ENCODE peak calls at places on chromosome 18, in four cellular contexts. Q, I, D and P are unnamed samples.
A peak's percentile ranks its signal among the peaks of the same experiment; 100 is the strongest.

GRCh38 chr18:58638446-58638845 is 9.6 kb upstream of the ALPK2 start:
- DNase-seq in Q (no peak), I (no peak), D (peak; percentile 80), P (no peak)

GRCh38 chr18:79395761-79396404 is at the start of gene NFATC1:
- DNase-seq in Q (peak; percentile 27), I (peak; percentile 91), D (peak; percentile 73), P (peak; percentile 90)

GRCh38 chr18:70036771-70037452 is 89.2 kb upstream of the CD226 start:
- DNase-seq in Q (no peak), I (no peak), D (no peak), P (peak; percentile 54)

GRCh38 chr18:23738151-23738550 is 48.9 kb downstream of the LAMA3 start:
- DNase-seq in Q (no peak), I (no peak), D (no peak), P (no peak)

GRCh38 chr18:80253236-80253635 is 5.9 kb upstream of the PARD6G start:
- DNase-seq in Q (no peak), I (no peak), D (no peak), P (no peak)

GRCh38 chr18:8634508-8634907 is 25.3 kb downstream of the RAB12 start:
- DNase-seq in Q (no peak), I (no peak), D (no peak), P (no peak)

GRCh38 chr18:77671456-77672167 is 422.0 kb downstream of the GALR1 start:
- DNase-seq in Q (no peak), I (no peak), D (no peak), P (no peak)

GRCh38 chr18:57780318-57781127 is 22.6 kb downstream of the ATP8B1 start:
- DNase-seq in Q (peak; percentile 50), I (no peak), D (peak; percentile 94), P (peak; percentile 45)

GRCh38 chr18:45412577-45412976 is 202.7 kb upstream of the SLC14A2 start:
- DNase-seq in Q (no peak), I (no peak), D (peak; percentile 20), P (no peak)

GRCh38 chr18:78975699-78976098 is 3.9 kb upstream of the SALL3 start:
- DNase-seq in Q (no peak), I (no peak), D (no peak), P (no peak)

GRCh38 chr18:46297621-46298020 is 193.4 kb downstream of the HAUS1 start:
- DNase-seq in Q (peak; percentile 12), I (no peak), D (peak; percentile 47), P (no peak)

GRCh38 chr18:70195852-70196434 is 9.5 kb downstream of the RTTN start:
- DNase-seq in Q (peak; percentile 51), I (no peak), D (peak; percentile 41), P (peak; percentile 27)

GRCh38 chr18:21363411-21363810 is 121.4 kb downstream of the GREB1L start:
- DNase-seq in Q (no peak), I (no peak), D (no peak), P (no peak)

GRCh38 chr18:59742325-59743111 is 45.3 kb upstream of the CCBE1 start:
- DNase-seq in Q (peak; percentile 23), I (no peak), D (peak; percentile 84), P (no peak)

GRCh38 chr18:24265502-24266064 is 126.7 kb downstream of the CABYR start:
- DNase-seq in Q (no peak), I (no peak), D (no peak), P (no peak)

GRCh38 chr18:49585781-49586663 is 24.2 kb downstream of the LIPG start:
- DNase-seq in Q (no peak), I (no peak), D (no peak), P (no peak)

GRCh38 chr18:28736951-28737350 is 560.0 kb upstream of the CDH2 start:
- DNase-seq in Q (no peak), I (no peak), D (peak; percentile 28), P (no peak)

GRCh38 chr18:45169610-45170009 is 445.7 kb upstream of the SLC14A2 start:
- DNase-seq in Q (peak; percentile 88), I (peak; percentile 54), D (peak; percentile 92), P (no peak)

GRCh38 chr18:74493689-74494088 is 2.5 kb upstream of the CNDP2 start:
- DNase-seq in Q (peak; percentile 32), I (no peak), D (peak; percentile 67), P (peak; percentile 58)

GRCh38 chr18:50405582-50406271 is 30.9 kb downstream of the SKA1 start:
- DNase-seq in Q (no peak), I (no peak), D (no peak), P (no peak)

GRCh38 chr18:48766025-48766424 is 184.7 kb downstream of the SMAD7 start:
- DNase-seq in Q (no peak), I (no peak), D (no peak), P (no peak)

GRCh38 chr18:9619056-9619455 is 4.7 kb upstream of the PPP4R1 start:
- DNase-seq in Q (no peak), I (no peak), D (peak; percentile 17), P (no peak)

GRCh38 chr18:58669731-58670379 is 1.4 kb upstream of the MALT1 start:
- DNase-seq in Q (peak; percentile 20), I (no peak), D (peak; percentile 92), P (no peak)

GRCh38 chr18:78245451-78245850 is 734.2 kb upstream of the SALL3 start:
- DNase-seq in Q (no peak), I (no peak), D (no peak), P (no peak)

GRCh38 chr18:30889582-30890301 is 152.8 kb downstream of the DSC3 start:
- DNase-seq in Q (peak; percentile 2), I (no peak), D (peak; percentile 23), P (peak; percentile 11)

GRCh38 chr18:42617086-42617725 is 498.3 kb downstream of the RIT2 start:
- DNase-seq in Q (no peak), I (no peak), D (no peak), P (no peak)

GRCh38 chr18:8724452-8724851 is 19.1 kb downstream of the MTCL1 start:
- DNase-seq in Q (no peak), I (no peak), D (no peak), P (no peak)

GRCh38 chr18:13530879-13531387 is 195.4 kb downstream of the FAM210A start:
- DNase-seq in Q (peak; percentile 25), I (peak; percentile 61), D (peak; percentile 61), P (no peak)
- TF ChIP-seq CTCF in Q (peak; percentile 65), I (peak; percentile 44), D (peak; percentile 40), P (peak; percentile 53)

GRCh38 chr18:33744032-33744697 is 166.1 kb downstream of the ASXL3 start:
- DNase-seq in Q (no peak), I (no peak), D (no peak), P (no peak)
- TF ChIP-seq CTCF in Q (peak; percentile 32), I (no peak), D (no peak), P (no peak)

GRCh38 chr18:61549411-61549810 is 216.2 kb downstream of the CDH20 start:
- DNase-seq in Q (no peak), I (no peak), D (no peak), P (no peak)

GRCh38 chr18:61543518-61543917 is 210.3 kb downstream of the CDH20 start:
- DNase-seq in Q (no peak), I (no peak), D (no peak), P (no peak)

GRCh38 chr18:61545281-61546245 is 212.3 kb downstream of the CDH20 start:
- DNase-seq in Q (no peak), I (no peak), D (no peak), P (no peak)

GRCh38 chr18:61544178-61544577 is 210.9 kb downstream of the CDH20 start:
- DNase-seq in Q (no peak), I (no peak), D (no peak), P (no peak)

DNA sequence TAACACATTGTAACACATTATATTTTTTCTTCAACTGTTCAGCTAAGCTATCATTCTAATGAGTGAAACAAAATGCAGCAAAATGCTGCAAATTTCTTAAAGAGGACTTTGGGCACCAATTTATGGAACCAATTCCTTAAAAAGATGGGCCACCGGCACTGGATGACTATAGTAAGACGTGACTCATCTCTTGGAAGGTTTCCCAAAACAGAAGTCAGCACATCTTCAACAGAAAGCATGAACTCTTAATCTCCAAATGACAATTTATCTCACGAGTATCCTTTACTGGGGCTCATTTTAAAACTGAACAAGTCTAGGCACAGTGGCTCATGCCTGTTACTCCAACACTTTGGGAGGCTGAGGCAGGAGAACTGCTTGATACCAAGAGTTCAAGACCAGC is 213.4 kb downstream of the CDH20 start:
- DNase-seq in Q (peak; percentile 84), I (no peak), D (peak; percentile 67), P (no peak)
- TF ChIP-seq CTCF in Q (no peak), I (no peak), D (no peak), P (no peak)

DNA sequence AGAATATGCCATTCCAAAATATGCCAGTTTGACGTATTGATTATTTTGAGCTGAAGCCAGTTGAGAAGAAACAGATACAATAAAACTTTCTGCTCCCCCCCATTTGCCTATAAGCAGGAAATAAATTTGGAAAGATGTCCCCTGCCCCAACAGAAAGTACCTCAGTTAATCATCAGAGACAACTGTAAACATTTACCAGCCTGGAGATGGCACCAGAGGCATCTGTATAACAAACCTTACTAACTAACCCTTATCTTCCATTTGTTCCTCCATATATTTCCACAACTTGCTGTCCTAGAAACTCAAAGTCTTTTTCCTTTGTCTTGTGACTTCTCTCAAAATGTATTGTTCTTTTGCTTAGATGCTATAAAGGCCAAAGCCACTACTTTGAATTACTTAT is 93.8 kb downstream of the AKAIN1 start:
- DNase-seq in Q (no peak), I (no peak), D (no peak), P (no peak)
- TF ChIP-seq CTCF in Q (no peak), I (no peak), D (no peak), P (no peak)

GRCh38 chr18:62177271-62177670 is 9.6 kb downstream of the PIGN start:
- DNase-seq in Q (no peak), I (no peak), D (no peak), P (no peak)

GRCh38 chr18:62175521-62175920 is 11.3 kb downstream of the PIGN start:
- DNase-seq in Q (no peak), I (no peak), D (no peak), P (no peak)

GRCh38 chr18:62183578-62184195 is 3.2 kb downstream of the PIGN start:
- DNase-seq in Q (peak; percentile 43), I (peak; percentile 20), D (peak; percentile 45), P (peak; percentile 32)

GRCh38 chr18:62182220-62182619 is 4.6 kb downstream of the PIGN start:
- DNase-seq in Q (no peak), I (no peak), D (no peak), P (no peak)

DNA sequence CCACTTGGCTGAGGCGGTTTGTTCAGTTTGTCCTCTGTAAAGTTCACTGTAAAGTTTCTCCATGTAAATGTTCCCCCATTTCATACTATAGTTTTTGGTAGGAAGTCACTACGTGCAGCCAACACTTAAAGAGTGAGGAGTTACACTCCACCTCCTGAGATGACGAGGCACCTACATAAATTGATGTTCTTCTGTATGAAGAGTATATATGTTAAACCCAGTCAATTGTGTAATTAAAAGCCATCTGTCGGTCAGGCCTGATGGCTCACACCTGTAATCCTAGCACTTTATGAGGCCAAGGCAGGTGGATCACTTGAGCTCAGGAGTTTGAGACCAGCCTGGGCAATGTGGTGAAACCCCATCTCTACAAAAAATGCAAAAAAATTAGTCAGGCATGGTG is 7.6 kb downstream of the PIGN start:
- DNase-seq in Q (no peak), I (no peak), D (no peak), P (no peak)
- TF ChIP-seq CTCF in Q (no peak), I (no peak), D (no peak), P (no peak)